ENCODE peak calls at places on chromosomes 11 and 22, in ten cellular contexts. One of them, this sample, is unnamed.
A peak's percentile ranks its signal among the peaks of the same experiment; 100 is the strongest.

GRCh38 chr22:20522134-20522827 is 14.9 kb downstream of the MED15 start:
- DNase-seq in activated T-helper 1 cell treated with anti-CD3 and anti-CD28 coated beads, Interleukin-12 subunit alpha, Interleukin-12 subunit beta, Interleukin-2, Interleukin-4 antibody, amounts not matched to agents 30 ng/mL and 10 ng/mL and 1 ng/mL, durations not matched to agents 14 hours and 24 hours and 36 hours: no peak
- DNase-seq in NCI-H1092 treated with DMSO at 0.1 percent for 48 hours: no peak
- DNase-seq in nephron progenitor cell: no peak
- DNase-seq in neural crest cell: no peak
- DNase-seq in HCT116: no peak
- DNase-seq in effector memory CD4-positive, alpha-beta T cell: no peak
- DNase-seq in erythroblast: no peak
- DNase-seq in ELR: no peak
- DNase-seq in cardiac muscle cell: no peak
- DNase-seq in this sample: no peak

GRCh38 chr11:16193897-16194381 is 162.4 kb downstream of the SOX6 start:
- DNase-seq in effector memory CD4-positive, alpha-beta T cell: no peak
- DNase-seq in activated T-helper 1 cell treated with anti-CD3 and anti-CD28 coated beads, Interleukin-12 subunit alpha, Interleukin-12 subunit beta, Interleukin-2, Interleukin-4 antibody, amounts not matched to agents 30 ng/mL and 10 ng/mL and 1 ng/mL, durations not matched to agents 14 hours and 24 hours and 36 hours: no peak
- DNase-seq in erythroblast: no peak
- DNase-seq in neural crest cell: no peak
- DNase-seq in HCT116: no peak
- DNase-seq in NCI-H1092 treated with DMSO at 0.1 percent for 48 hours: no peak
- DNase-seq in nephron progenitor cell: no peak
- DNase-seq in ELR: no peak
- DNase-seq in cardiac muscle cell: no peak
- DNase-seq in this sample: no peak

GRCh38 chr11:95337175-95337957 is 106.4 kb upstream of the SESN3 start:
- DNase-seq in ELR: no peak
- DNase-seq in erythroblast: peak; percentile 10
- DNase-seq in cardiac muscle cell: peak; percentile 35
- DNase-seq in HCT116: no peak
- DNase-seq in NCI-H1092 treated with DMSO at 0.1 percent for 48 hours: peak; percentile 81
- DNase-seq in neural crest cell: peak; percentile 4
- DNase-seq in activated T-helper 1 cell treated with anti-CD3 and anti-CD28 coated beads, Interleukin-12 subunit alpha, Interleukin-12 subunit beta, Interleukin-2, Interleukin-4 antibody, amounts not matched to agents 30 ng/mL and 10 ng/mL and 1 ng/mL, durations not matched to agents 14 hours and 24 hours and 36 hours: peak; percentile 41
- DNase-seq in effector memory CD4-positive, alpha-beta T cell: no peak
- DNase-seq in nephron progenitor cell: peak; percentile 22
- DNase-seq in this sample: peak; percentile 43

GRCh38 chr11:57792060-57792541 is 30.5 kb downstream of the CTNND1 start:
- DNase-seq in NCI-H1092 treated with DMSO at 0.1 percent for 48 hours: no peak
- DNase-seq in activated T-helper 1 cell treated with anti-CD3 and anti-CD28 coated beads, Interleukin-12 subunit alpha, Interleukin-12 subunit beta, Interleukin-2, Interleukin-4 antibody, amounts not matched to agents 30 ng/mL and 10 ng/mL and 1 ng/mL, durations not matched to agents 14 hours and 24 hours and 36 hours: peak; percentile 84
- DNase-seq in erythroblast: peak; percentile 41
- DNase-seq in nephron progenitor cell: no peak
- DNase-seq in effector memory CD4-positive, alpha-beta T cell: peak; percentile 81
- DNase-seq in neural crest cell: no peak
- DNase-seq in cardiac muscle cell: no peak
- DNase-seq in ELR: no peak
- DNase-seq in HCT116: no peak
- DNase-seq in this sample: no peak

GRCh38 chr22:41021655-41022454 is 70.5 kb upstream of the EP300 start:
- DNase-seq in nephron progenitor cell: peak; percentile 70
- DNase-seq in HCT116: peak; percentile 41
- DNase-seq in NCI-H1092 treated with DMSO at 0.1 percent for 48 hours: peak; percentile 35
- DNase-seq in activated T-helper 1 cell treated with anti-CD3 and anti-CD28 coated beads, Interleukin-12 subunit alpha, Interleukin-12 subunit beta, Interleukin-2, Interleukin-4 antibody, amounts not matched to agents 30 ng/mL and 10 ng/mL and 1 ng/mL, durations not matched to agents 14 hours and 24 hours and 36 hours: peak; percentile 46
- DNase-seq in cardiac muscle cell: peak; percentile 77
- DNase-seq in erythroblast: peak; percentile 79
- DNase-seq in effector memory CD4-positive, alpha-beta T cell: peak; percentile 6
- DNase-seq in ELR: peak; percentile 80
- DNase-seq in neural crest cell: peak; percentile 59
- DNase-seq in this sample: peak; percentile 70

GRCh38 chr11:60566773-60567172 is 51.6 kb downstream of the MS4A13 start:
- DNase-seq in activated T-helper 1 cell treated with anti-CD3 and anti-CD28 coated beads, Interleukin-12 subunit alpha, Interleukin-12 subunit beta, Interleukin-2, Interleukin-4 antibody, amounts not matched to agents 30 ng/mL and 10 ng/mL and 1 ng/mL, durations not matched to agents 14 hours and 24 hours and 36 hours: no peak
- DNase-seq in HCT116: no peak
- DNase-seq in cardiac muscle cell: no peak
- DNase-seq in NCI-H1092 treated with DMSO at 0.1 percent for 48 hours: no peak
- DNase-seq in neural crest cell: no peak
- DNase-seq in effector memory CD4-positive, alpha-beta T cell: no peak
- DNase-seq in nephron progenitor cell: no peak
- DNase-seq in erythroblast: no peak
- DNase-seq in ELR: no peak
- DNase-seq in this sample: no peak

GRCh38 chr22:49328076-49328475 is 499.6 kb downstream of the BRD1 start:
- DNase-seq in nephron progenitor cell: no peak
- DNase-seq in effector memory CD4-positive, alpha-beta T cell: no peak
- DNase-seq in erythroblast: no peak
- DNase-seq in activated T-helper 1 cell treated with anti-CD3 and anti-CD28 coated beads, Interleukin-12 subunit alpha, Interleukin-12 subunit beta, Interleukin-2, Interleukin-4 antibody, amounts not matched to agents 30 ng/mL and 10 ng/mL and 1 ng/mL, durations not matched to agents 14 hours and 24 hours and 36 hours: no peak
- DNase-seq in cardiac muscle cell: no peak
- DNase-seq in neural crest cell: no peak
- DNase-seq in NCI-H1092 treated with DMSO at 0.1 percent for 48 hours: no peak
- DNase-seq in ELR: no peak
- DNase-seq in HCT116: no peak
- DNase-seq in this sample: no peak

GRCh38 chr11:70241709-70242108 is 28.8 kb upstream of the PPFIA1 start:
- DNase-seq in NCI-H1092 treated with DMSO at 0.1 percent for 48 hours: no peak
- DNase-seq in effector memory CD4-positive, alpha-beta T cell: no peak
- DNase-seq in activated T-helper 1 cell treated with anti-CD3 and anti-CD28 coated beads, Interleukin-12 subunit alpha, Interleukin-12 subunit beta, Interleukin-2, Interleukin-4 antibody, amounts not matched to agents 30 ng/mL and 10 ng/mL and 1 ng/mL, durations not matched to agents 14 hours and 24 hours and 36 hours: no peak
- DNase-seq in erythroblast: no peak
- DNase-seq in cardiac muscle cell: no peak
- DNase-seq in ELR: no peak
- DNase-seq in nephron progenitor cell: no peak
- DNase-seq in HCT116: no peak
- DNase-seq in neural crest cell: no peak
- DNase-seq in this sample: no peak

GRCh38 chr22:45262195-45262930 is 21.7 kb upstream of the KIAA0930 start:
- DNase-seq in ELR: no peak
- DNase-seq in effector memory CD4-positive, alpha-beta T cell: no peak
- DNase-seq in HCT116: no peak
- DNase-seq in nephron progenitor cell: no peak
- DNase-seq in activated T-helper 1 cell treated with anti-CD3 and anti-CD28 coated beads, Interleukin-12 subunit alpha, Interleukin-12 subunit beta, Interleukin-2, Interleukin-4 antibody, amounts not matched to agents 30 ng/mL and 10 ng/mL and 1 ng/mL, durations not matched to agents 14 hours and 24 hours and 36 hours: no peak
- DNase-seq in erythroblast: no peak
- DNase-seq in cardiac muscle cell: no peak
- DNase-seq in NCI-H1092 treated with DMSO at 0.1 percent for 48 hours: no peak
- DNase-seq in neural crest cell: no peak
- DNase-seq in this sample: no peak

GRCh38 chr11:36464720-36465119 is 45.4 kb downstream of the TRAF6 start:
- DNase-seq in effector memory CD4-positive, alpha-beta T cell: no peak
- DNase-seq in NCI-H1092 treated with DMSO at 0.1 percent for 48 hours: no peak
- DNase-seq in ELR: no peak
- DNase-seq in nephron progenitor cell: no peak
- DNase-seq in cardiac muscle cell: no peak
- DNase-seq in HCT116: no peak
- DNase-seq in erythroblast: no peak
- DNase-seq in activated T-helper 1 cell treated with anti-CD3 and anti-CD28 coated beads, Interleukin-12 subunit alpha, Interleukin-12 subunit beta, Interleukin-2, Interleukin-4 antibody, amounts not matched to agents 30 ng/mL and 10 ng/mL and 1 ng/mL, durations not matched to agents 14 hours and 24 hours and 36 hours: no peak
- DNase-seq in neural crest cell: no peak
- DNase-seq in this sample: no peak

GRCh38 chr11:45982656-45983470 is 60.4 kb downstream of the LARGE2 start:
- DNase-seq in erythroblast: peak; percentile 49
- DNase-seq in nephron progenitor cell: peak; percentile 42
- DNase-seq in activated T-helper 1 cell treated with anti-CD3 and anti-CD28 coated beads, Interleukin-12 subunit alpha, Interleukin-12 subunit beta, Interleukin-2, Interleukin-4 antibody, amounts not matched to agents 30 ng/mL and 10 ng/mL and 1 ng/mL, durations not matched to agents 14 hours and 24 hours and 36 hours: no peak
- DNase-seq in HCT116: peak; percentile 13
- DNase-seq in cardiac muscle cell: peak; percentile 54
- DNase-seq in NCI-H1092 treated with DMSO at 0.1 percent for 48 hours: no peak
- DNase-seq in effector memory CD4-positive, alpha-beta T cell: no peak
- DNase-seq in neural crest cell: no peak
- DNase-seq in ELR: peak; percentile 79
- DNase-seq in this sample: peak; percentile 35

GRCh38 chr11:101188173-101188572 is 58.6 kb upstream of the PGR start:
- DNase-seq in cardiac muscle cell: no peak
- DNase-seq in activated T-helper 1 cell treated with anti-CD3 and anti-CD28 coated beads, Interleukin-12 subunit alpha, Interleukin-12 subunit beta, Interleukin-2, Interleukin-4 antibody, amounts not matched to agents 30 ng/mL and 10 ng/mL and 1 ng/mL, durations not matched to agents 14 hours and 24 hours and 36 hours: no peak
- DNase-seq in ELR: no peak
- DNase-seq in HCT116: no peak
- DNase-seq in nephron progenitor cell: no peak
- DNase-seq in NCI-H1092 treated with DMSO at 0.1 percent for 48 hours: no peak
- DNase-seq in erythroblast: no peak
- DNase-seq in effector memory CD4-positive, alpha-beta T cell: no peak
- DNase-seq in neural crest cell: no peak
- DNase-seq in this sample: no peak

GRCh38 chr11:69815973-69816372 is 3.2 kb downstream of the FGF3 start:
- DNase-seq in erythroblast: no peak
- DNase-seq in cardiac muscle cell: no peak
- DNase-seq in NCI-H1092 treated with DMSO at 0.1 percent for 48 hours: no peak
- DNase-seq in nephron progenitor cell: no peak
- DNase-seq in activated T-helper 1 cell treated with anti-CD3 and anti-CD28 coated beads, Interleukin-12 subunit alpha, Interleukin-12 subunit beta, Interleukin-2, Interleukin-4 antibody, amounts not matched to agents 30 ng/mL and 10 ng/mL and 1 ng/mL, durations not matched to agents 14 hours and 24 hours and 36 hours: no peak
- DNase-seq in ELR: no peak
- DNase-seq in HCT116: no peak
- DNase-seq in neural crest cell: no peak
- DNase-seq in effector memory CD4-positive, alpha-beta T cell: no peak
- DNase-seq in this sample: no peak

GRCh38 chr11:11349870-11350325 is 3.2 kb downstream of the CSNK2A3 start:
- DNase-seq in HCT116: no peak
- DNase-seq in neural crest cell: no peak
- DNase-seq in NCI-H1092 treated with DMSO at 0.1 percent for 48 hours: no peak
- DNase-seq in cardiac muscle cell: no peak
- DNase-seq in erythroblast: no peak
- DNase-seq in nephron progenitor cell: no peak
- DNase-seq in activated T-helper 1 cell treated with anti-CD3 and anti-CD28 coated beads, Interleukin-12 subunit alpha, Interleukin-12 subunit beta, Interleukin-2, Interleukin-4 antibody, amounts not matched to agents 30 ng/mL and 10 ng/mL and 1 ng/mL, durations not matched to agents 14 hours and 24 hours and 36 hours: no peak
- DNase-seq in effector memory CD4-positive, alpha-beta T cell: no peak
- DNase-seq in ELR: peak; percentile 19
- DNase-seq in this sample: no peak

GRCh38 chr22:45537734-45538181 is 35.1 kb downstream of the FBLN1 start:
- DNase-seq in erythroblast: no peak
- DNase-seq in cardiac muscle cell: no peak
- DNase-seq in NCI-H1092 treated with DMSO at 0.1 percent for 48 hours: peak; percentile 21
- DNase-seq in activated T-helper 1 cell treated with anti-CD3 and anti-CD28 coated beads, Interleukin-12 subunit alpha, Interleukin-12 subunit beta, Interleukin-2, Interleukin-4 antibody, amounts not matched to agents 30 ng/mL and 10 ng/mL and 1 ng/mL, durations not matched to agents 14 hours and 24 hours and 36 hours: no peak
- DNase-seq in effector memory CD4-positive, alpha-beta T cell: no peak
- DNase-seq in nephron progenitor cell: no peak
- DNase-seq in HCT116: no peak
- DNase-seq in ELR: peak; percentile 49
- DNase-seq in neural crest cell: no peak
- DNase-seq in this sample: peak; percentile 63

GRCh38 chr11:70065318-70066135 is 12.6 kb upstream of the ANO1 start:
- DNase-seq in HCT116: no peak
- DNase-seq in effector memory CD4-positive, alpha-beta T cell: no peak
- DNase-seq in neural crest cell: no peak
- DNase-seq in erythroblast: no peak
- DNase-seq in cardiac muscle cell: no peak
- DNase-seq in activated T-helper 1 cell treated with anti-CD3 and anti-CD28 coated beads, Interleukin-12 subunit alpha, Interleukin-12 subunit beta, Interleukin-2, Interleukin-4 antibody, amounts not matched to agents 30 ng/mL and 10 ng/mL and 1 ng/mL, durations not matched to agents 14 hours and 24 hours and 36 hours: no peak
- DNase-seq in nephron progenitor cell: no peak
- DNase-seq in NCI-H1092 treated with DMSO at 0.1 percent for 48 hours: no peak
- DNase-seq in ELR: no peak
- DNase-seq in this sample: no peak

GRCh38 chr11:12623869-12624268 is 50.4 kb upstream of the TEAD1 start:
- DNase-seq in HCT116: no peak
- DNase-seq in ELR: no peak
- DNase-seq in erythroblast: no peak
- DNase-seq in NCI-H1092 treated with DMSO at 0.1 percent for 48 hours: no peak
- DNase-seq in activated T-helper 1 cell treated with anti-CD3 and anti-CD28 coated beads, Interleukin-12 subunit alpha, Interleukin-12 subunit beta, Interleukin-2, Interleukin-4 antibody, amounts not matched to agents 30 ng/mL and 10 ng/mL and 1 ng/mL, durations not matched to agents 14 hours and 24 hours and 36 hours: no peak
- DNase-seq in cardiac muscle cell: no peak
- DNase-seq in nephron progenitor cell: no peak
- DNase-seq in effector memory CD4-positive, alpha-beta T cell: no peak
- DNase-seq in neural crest cell: no peak
- DNase-seq in this sample: no peak

GRCh38 chr11:61532136-61533038 is 23.8 kb downstream of the LRRC10B start:
- DNase-seq in ELR: peak; percentile 45
- DNase-seq in erythroblast: peak; percentile 59
- DNase-seq in cardiac muscle cell: peak; percentile 47
- DNase-seq in nephron progenitor cell: no peak
- DNase-seq in NCI-H1092 treated with DMSO at 0.1 percent for 48 hours: peak; percentile 27
- DNase-seq in HCT116: no peak
- DNase-seq in activated T-helper 1 cell treated with anti-CD3 and anti-CD28 coated beads, Interleukin-12 subunit alpha, Interleukin-12 subunit beta, Interleukin-2, Interleukin-4 antibody, amounts not matched to agents 30 ng/mL and 10 ng/mL and 1 ng/mL, durations not matched to agents 14 hours and 24 hours and 36 hours: no peak
- DNase-seq in neural crest cell: peak; percentile 34
- DNase-seq in effector memory CD4-positive, alpha-beta T cell: no peak
- DNase-seq in this sample: no peak

GRCh38 chr11:36469881-36470802 is 39.9 kb downstream of the TRAF6 start:
- DNase-seq in effector memory CD4-positive, alpha-beta T cell: no peak
- DNase-seq in NCI-H1092 treated with DMSO at 0.1 percent for 48 hours: no peak
- DNase-seq in cardiac muscle cell: no peak
- DNase-seq in nephron progenitor cell: no peak
- DNase-seq in activated T-helper 1 cell treated with anti-CD3 and anti-CD28 coated beads, Interleukin-12 subunit alpha, Interleukin-12 subunit beta, Interleukin-2, Interleukin-4 antibody, amounts not matched to agents 30 ng/mL and 10 ng/mL and 1 ng/mL, durations not matched to agents 14 hours and 24 hours and 36 hours: no peak
- DNase-seq in erythroblast: no peak
- DNase-seq in neural crest cell: no peak
- DNase-seq in ELR: peak; percentile 64
- DNase-seq in HCT116: no peak
- DNase-seq in this sample: no peak

GRCh38 chr22:25076281-25076680 is 123.4 kb upstream of the CRYBB3 start:
- DNase-seq in cardiac muscle cell: no peak
- DNase-seq in NCI-H1092 treated with DMSO at 0.1 percent for 48 hours: no peak
- DNase-seq in erythroblast: peak; percentile 48
- DNase-seq in nephron progenitor cell: no peak
- DNase-seq in effector memory CD4-positive, alpha-beta T cell: no peak
- DNase-seq in neural crest cell: no peak
- DNase-seq in ELR: no peak
- DNase-seq in activated T-helper 1 cell treated with anti-CD3 and anti-CD28 coated beads, Interleukin-12 subunit alpha, Interleukin-12 subunit beta, Interleukin-2, Interleukin-4 antibody, amounts not matched to agents 30 ng/mL and 10 ng/mL and 1 ng/mL, durations not matched to agents 14 hours and 24 hours and 36 hours: peak; percentile 29
- DNase-seq in HCT116: no peak
- DNase-seq in this sample: no peak

GRCh38 chr11:23586188-23586587 is 725.9 kb upstream of the CCDC179 start:
- DNase-seq in cardiac muscle cell: no peak
- DNase-seq in nephron progenitor cell: no peak
- DNase-seq in effector memory CD4-positive, alpha-beta T cell: no peak
- DNase-seq in ELR: no peak
- DNase-seq in HCT116: no peak
- DNase-seq in neural crest cell: no peak
- DNase-seq in erythroblast: no peak
- DNase-seq in NCI-H1092 treated with DMSO at 0.1 percent for 48 hours: no peak
- DNase-seq in activated T-helper 1 cell treated with anti-CD3 and anti-CD28 coated beads, Interleukin-12 subunit alpha, Interleukin-12 subunit beta, Interleukin-2, Interleukin-4 antibody, amounts not matched to agents 30 ng/mL and 10 ng/mL and 1 ng/mL, durations not matched to agents 14 hours and 24 hours and 36 hours: no peak
- DNase-seq in this sample: no peak

GRCh38 chr11:15038963-15039362 is 34.4 kb upstream of the CALCB start:
- DNase-seq in HCT116: peak; percentile 31
- DNase-seq in ELR: peak; percentile 55
- DNase-seq in erythroblast: no peak
- DNase-seq in neural crest cell: no peak
- DNase-seq in cardiac muscle cell: peak; percentile 5
- DNase-seq in nephron progenitor cell: no peak
- DNase-seq in NCI-H1092 treated with DMSO at 0.1 percent for 48 hours: peak; percentile 11
- DNase-seq in effector memory CD4-positive, alpha-beta T cell: no peak
- DNase-seq in activated T-helper 1 cell treated with anti-CD3 and anti-CD28 coated beads, Interleukin-12 subunit alpha, Interleukin-12 subunit beta, Interleukin-2, Interleukin-4 antibody, amounts not matched to agents 30 ng/mL and 10 ng/mL and 1 ng/mL, durations not matched to agents 14 hours and 24 hours and 36 hours: no peak
- DNase-seq in this sample: no peak

GRCh38 chr22:47997052-47997568 is 1234.7 kb downstream of the TBC1D22A start:
- DNase-seq in erythroblast: no peak
- DNase-seq in cardiac muscle cell: no peak
- DNase-seq in NCI-H1092 treated with DMSO at 0.1 percent for 48 hours: no peak
- DNase-seq in neural crest cell: no peak
- DNase-seq in effector memory CD4-positive, alpha-beta T cell: no peak
- DNase-seq in ELR: no peak
- DNase-seq in HCT116: no peak
- DNase-seq in nephron progenitor cell: no peak
- DNase-seq in activated T-helper 1 cell treated with anti-CD3 and anti-CD28 coated beads, Interleukin-12 subunit alpha, Interleukin-12 subunit beta, Interleukin-2, Interleukin-4 antibody, amounts not matched to agents 30 ng/mL and 10 ng/mL and 1 ng/mL, durations not matched to agents 14 hours and 24 hours and 36 hours: no peak
- DNase-seq in this sample: no peak

GRCh38 chr11:19451609-19452008 is 210.9 kb upstream of the E2F8 start:
- DNase-seq in HCT116: no peak
- DNase-seq in cardiac muscle cell: no peak
- DNase-seq in nephron progenitor cell: no peak
- DNase-seq in activated T-helper 1 cell treated with anti-CD3 and anti-CD28 coated beads, Interleukin-12 subunit alpha, Interleukin-12 subunit beta, Interleukin-2, Interleukin-4 antibody, amounts not matched to agents 30 ng/mL and 10 ng/mL and 1 ng/mL, durations not matched to agents 14 hours and 24 hours and 36 hours: no peak
- DNase-seq in NCI-H1092 treated with DMSO at 0.1 percent for 48 hours: no peak
- DNase-seq in erythroblast: no peak
- DNase-seq in neural crest cell: no peak
- DNase-seq in ELR: no peak
- DNase-seq in effector memory CD4-positive, alpha-beta T cell: no peak
- DNase-seq in this sample: no peak

GRCh38 chr11:20363500-20364411 is at the start of gene HTATIP2:
- DNase-seq in erythroblast: peak; percentile 86
- DNase-seq in nephron progenitor cell: peak; percentile 58
- DNase-seq in ELR: peak; percentile 47
- DNase-seq in cardiac muscle cell: peak; percentile 19
- DNase-seq in effector memory CD4-positive, alpha-beta T cell: peak; percentile 53
- DNase-seq in NCI-H1092 treated with DMSO at 0.1 percent for 48 hours: peak; percentile 38
- DNase-seq in activated T-helper 1 cell treated with anti-CD3 and anti-CD28 coated beads, Interleukin-12 subunit alpha, Interleukin-12 subunit beta, Interleukin-2, Interleukin-4 antibody, amounts not matched to agents 30 ng/mL and 10 ng/mL and 1 ng/mL, durations not matched to agents 14 hours and 24 hours and 36 hours: peak; percentile 67
- DNase-seq in neural crest cell: peak; percentile 26
- DNase-seq in HCT116: no peak
- DNase-seq in this sample: peak; percentile 45

GRCh38 chr22:30054067-30054763 is 26.0 kb upstream of the HORMAD2 start:
- DNase-seq in NCI-H1092 treated with DMSO at 0.1 percent for 48 hours: no peak
- DNase-seq in effector memory CD4-positive, alpha-beta T cell: no peak
- DNase-seq in ELR: no peak
- DNase-seq in activated T-helper 1 cell treated with anti-CD3 and anti-CD28 coated beads, Interleukin-12 subunit alpha, Interleukin-12 subunit beta, Interleukin-2, Interleukin-4 antibody, amounts not matched to agents 30 ng/mL and 10 ng/mL and 1 ng/mL, durations not matched to agents 14 hours and 24 hours and 36 hours: no peak
- DNase-seq in HCT116: no peak
- DNase-seq in nephron progenitor cell: no peak
- DNase-seq in erythroblast: no peak
- DNase-seq in neural crest cell: no peak
- DNase-seq in cardiac muscle cell: peak; percentile 47
- DNase-seq in this sample: peak; percentile 35

GRCh38 chr22:27461470-27461869 is 340.1 kb downstream of the MN1 start:
- DNase-seq in HCT116: no peak
- DNase-seq in cardiac muscle cell: peak; percentile 48
- DNase-seq in erythroblast: no peak
- DNase-seq in ELR: peak; percentile 98
- DNase-seq in nephron progenitor cell: peak; percentile 32
- DNase-seq in activated T-helper 1 cell treated with anti-CD3 and anti-CD28 coated beads, Interleukin-12 subunit alpha, Interleukin-12 subunit beta, Interleukin-2, Interleukin-4 antibody, amounts not matched to agents 30 ng/mL and 10 ng/mL and 1 ng/mL, durations not matched to agents 14 hours and 24 hours and 36 hours: no peak
- DNase-seq in NCI-H1092 treated with DMSO at 0.1 percent for 48 hours: no peak
- DNase-seq in neural crest cell: no peak
- DNase-seq in effector memory CD4-positive, alpha-beta T cell: no peak
- DNase-seq in this sample: no peak

GRCh38 chr11:110311783-110312578 is 15.6 kb upstream of the RDX start:
- DNase-seq in ELR: peak; percentile 63
- DNase-seq in cardiac muscle cell: no peak
- DNase-seq in HCT116: no peak
- DNase-seq in erythroblast: peak; percentile 5
- DNase-seq in NCI-H1092 treated with DMSO at 0.1 percent for 48 hours: no peak
- DNase-seq in activated T-helper 1 cell treated with anti-CD3 and anti-CD28 coated beads, Interleukin-12 subunit alpha, Interleukin-12 subunit beta, Interleukin-2, Interleukin-4 antibody, amounts not matched to agents 30 ng/mL and 10 ng/mL and 1 ng/mL, durations not matched to agents 14 hours and 24 hours and 36 hours: no peak
- DNase-seq in neural crest cell: no peak
- DNase-seq in nephron progenitor cell: no peak
- DNase-seq in effector memory CD4-positive, alpha-beta T cell: no peak
- DNase-seq in this sample: no peak